ENCODE peak calls at places on chromosome 22, in seven cellular contexts. M, I, Q, W, R, O and B are unnamed samples.
A peak's percentile ranks its signal among the peaks of the same experiment; 100 is the strongest.

GRCh38 chr22:35446365-35446764 is 46.4 kb downstream of the MCM5 start:
- DNase-seq in I (peak; percentile 58), M (no peak), W (no peak), Q (peak; percentile 95), O (no peak), R (no peak), B (no peak)

GRCh38 chr22:19808873-19809478 is 45.7 kb downstream of the GNB1L start:
- DNase-seq in O (peak; percentile 82), Q (no peak), R (no peak), W (no peak), M (no peak), I (no peak), B (no peak)

GRCh38 chr22:48535868-48536690 is 1291.6 kb downstream of the BRD1 start:
- DNase-seq in O (no peak), M (no peak), W (no peak), I (no peak), R (no peak), Q (no peak), B (no peak)

GRCh38 chr22:40023226-40023925 is 28.6 kb downstream of the FAM83F start:
- DNase-seq in I (no peak), O (no peak), Q (no peak), M (no peak), R (no peak), W (no peak), B (no peak)

GRCh38 chr22:36453266-36453607 is 28.2 kb downstream of the TXN2 start:
- DNase-seq in I (no peak), M (no peak), R (no peak), W (peak; percentile 67), Q (no peak), O (no peak), B (no peak)

GRCh38 chr22:19167106-19167869 is 11.2 kb downstream of the SLC25A1 start:
- DNase-seq in I (no peak), M (no peak), W (no peak), R (no peak), O (no peak), Q (no peak), B (no peak)

GRCh38 chr22:36328635-36329216 is 59.0 kb downstream of the MYH9 start:
- DNase-seq in M (peak; percentile 61), O (peak; percentile 97), I (peak; percentile 74), W (peak; percentile 74), Q (peak; percentile 96), R (peak; percentile 68), B (no peak)

GRCh38 chr22:50268655-50269113 is 1.5 kb downstream of the MAPK11 start:
- DNase-seq in M (peak; percentile 81), W (no peak), R (no peak), O (peak; percentile 83), Q (no peak), I (peak; percentile 66), B (no peak)

GRCh38 chr22:21568207-21569075 is 927 bp downstream of the UBE2L3 start:
- DNase-seq in O (peak; percentile 13), I (no peak), M (no peak), R (peak; percentile 19), W (no peak), Q (peak; percentile 24), B (no peak)

GRCh38 chr22:19796169-19796568 is 35.6 kb downstream of the TBX1 start:
- DNase-seq in W (no peak), R (no peak), M (no peak), O (no peak), I (no peak), Q (no peak), B (no peak)

GRCh38 chr22:26592368-26593015 is 2.6 kb upstream of the TPST2 start:
- DNase-seq in R (no peak), M (peak; percentile 26), Q (no peak), I (no peak), O (no peak), W (peak; percentile 76), B (no peak)

GRCh38 chr22:40436460-40437431 is 66.4 kb downstream of the SGSM3 start:
- DNase-seq in R (peak; percentile 70), W (peak; percentile 50), Q (peak; percentile 74), I (peak; percentile 39), O (peak; percentile 45), M (no peak), B (no peak)

GRCh38 chr22:32528316-32528715 is 53.7 kb downstream of the FBXO7 start:
- DNase-seq in R (no peak), I (no peak), Q (no peak), O (no peak), M (no peak), W (no peak), B (no peak)

GRCh38 chr22:25930710-25931353 is 188.8 kb downstream of the MYO18B start:
- DNase-seq in Q (no peak), W (no peak), M (no peak), I (no peak), O (no peak), R (no peak), B (no peak)

GRCh38 chr22:19974233-19974861 is 32.7 kb upstream of the TXNRD2 start:
- DNase-seq in R (peak; percentile 62), O (no peak), I (peak; percentile 36), W (no peak), Q (peak; percentile 51), M (peak; percentile 53), B (no peak)

GRCh38 chr22:23282986-23283385 is 102.7 kb downstream of the BCR start:
- DNase-seq in W (no peak), R (no peak), I (no peak), M (no peak), Q (no peak), O (no peak), B (no peak)

GRCh38 chr22:19620742-19621371 is 93.4 kb upstream of the SEPTIN5 start:
- DNase-seq in Q (no peak), I (no peak), W (no peak), O (no peak), R (no peak), M (no peak), B (peak; percentile 70)

GRCh38 chr22:28911777-28912669 is 28.7 kb downstream of the ZNRF3 start:
- DNase-seq in Q (peak; percentile 65), M (no peak), O (peak; percentile 39), R (peak; percentile 71), I (no peak), W (no peak), B (no peak)

GRCh38 chr22:42203609-42204008 is 66.8 kb downstream of the TCF20 start:
- DNase-seq in R (no peak), I (no peak), W (no peak), Q (no peak), O (no peak), M (no peak), B (no peak)

GRCh38 chr22:27687984-27688545 is 113.5 kb downstream of the MN1 start:
- DNase-seq in W (no peak), R (peak; percentile 31), Q (no peak), I (no peak), M (no peak), O (no peak), B (no peak)

DNA sequence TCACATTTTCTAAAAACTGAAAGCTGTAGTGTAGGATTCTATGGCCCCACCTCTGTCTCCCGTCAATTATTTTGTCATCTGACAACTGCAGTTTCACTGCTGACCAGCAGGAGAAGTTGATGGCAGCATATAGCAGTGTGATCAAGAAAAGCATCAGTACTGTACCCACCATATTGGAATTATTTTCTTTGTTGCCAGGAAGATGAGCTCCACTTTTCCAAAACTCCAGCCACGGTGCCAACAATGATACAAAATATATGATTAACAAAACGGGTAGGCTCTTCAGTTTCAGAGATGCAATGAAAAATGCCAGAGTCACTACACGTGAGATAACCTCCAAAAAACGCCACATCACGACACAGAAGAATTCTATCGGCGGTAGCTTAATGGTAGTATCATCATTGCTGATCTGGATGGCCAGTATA is 41.3 kb downstream of the XKR3 start:
- DNase-seq in W (no peak), O (no peak), M (no peak), Q (no peak), R (peak; percentile 17), I (no peak), B (no peak)
- TF ChIP-seq CTCF in W (no peak), O (no peak), M (no peak), Q (no peak), R (no peak), I (no peak), B (no peak)

GRCh38 chr22:37684803-37685615 is 1.1 kb upstream of the NOL12 start:
- DNase-seq in W (no peak), M (no peak), Q (no peak), I (no peak), R (no peak), O (no peak), B (no peak)

GRCh38 chr22:37681556-37682049 is 4.5 kb upstream of the NOL12 start:
- DNase-seq in I (peak; percentile 73), Q (peak; percentile 77), M (peak; percentile 83), W (peak; percentile 66), O (peak; percentile 78), R (peak; percentile 80), B (no peak)

GRCh38 chr22:37690901-37691504 is 4.9 kb downstream of the NOL12 start:
- DNase-seq in M (no peak), W (no peak), R (no peak), I (no peak), Q (no peak), O (no peak), B (no peak)

GRCh38 chr22:37690407-37690806 is 4.3 kb downstream of the NOL12 start:
- DNase-seq in W (no peak), O (no peak), R (no peak), I (no peak), M (no peak), Q (no peak), B (no peak)

GRCh38 chr22:37686002-37686982 is at the start of gene NOL12:
- DNase-seq in Q (peak; percentile 86), W (peak; percentile 67), I (peak; percentile 71), M (peak; percentile 85), O (peak; percentile 76), R (peak; percentile 90), B (no peak)
- TF ChIP-seq POLR2A in Q (peak; percentile 67), W (no peak), I (peak; percentile 57), M (no peak), O (peak; percentile 43), R (no peak), B (no peak)

GRCh38 chr22:43711681-43712080 is 100.4 kb downstream of the EFCAB6 start:
- DNase-seq in Q (no peak), W (no peak), R (no peak), O (no peak), M (no peak), I (no peak), B (no peak)
- TF ChIP-seq CTCF in Q (no peak), W (no peak), R (no peak), O (no peak), M (no peak), I (no peak), B (no peak)

GRCh38 chr22:46251816-46252380 is 1.8 kb upstream of the CDPF1 start:
- DNase-seq in R (no peak), O (no peak), Q (no peak), W (no peak), I (no peak), M (no peak), B (no peak)

GRCh38 chr22:46251266-46251665 is 1.2 kb upstream of the CDPF1 start:
- DNase-seq in W (no peak), Q (no peak), O (no peak), M (no peak), R (no peak), I (no peak), B (no peak)

GRCh38 chr22:46247443-46247975 is 2.6 kb downstream of the CDPF1 start:
- DNase-seq in M (no peak), W (no peak), Q (no peak), I (no peak), R (no peak), O (no peak), B (no peak)

GRCh38 chr22:46250783-46251125 is 661 bp upstream of the CDPF1 start:
- DNase-seq in W (no peak), Q (no peak), I (no peak), R (no peak), O (no peak), M (no peak), B (no peak)

GRCh38 chr22:46250035-46250782 is at the start of gene CDPF1:
- DNase-seq in R (peak; percentile 77), M (peak; percentile 94), W (peak; percentile 88), I (peak; percentile 86), O (peak; percentile 91), Q (peak; percentile 75), B (no peak)
- TF ChIP-seq POLR2A in R (peak; percentile 74), M (no peak), W (peak; percentile 96), I (peak; percentile 64), O (peak; percentile 95), Q (peak; percentile 50), B (no peak)